ENCODE peak calls at places on chromosomes 12 and 14, in six cellular contexts. X, R, M, Q, J and O are unnamed samples.

GRCh38 chr14:28116716-28117115 is 649.9 kb upstream of the FOXG1 start:
- DNase-seq in X (no peak), R (no peak), M (no peak), Q (no peak), J (no peak), O (no peak)

GRCh38 chr12:65597527-65597926 is 226.8 kb upstream of the HMGA2 start:
- DNase-seq in X (no peak), R (no peak), M (no peak), Q (no peak), J (no peak), O (no peak)

GRCh38 chr14:88470542-88471440 is 84.0 kb downstream of the PTPN21 start:
- DNase-seq in X (no peak), R (no peak), M (no peak), Q (no peak), J (no peak), O (no peak)

GRCh38 chr12:31234955-31235867 is 90.7 kb downstream of the SINHCAF start:
- DNase-seq in X (no peak), R (no peak), M (peak; percentile 53), Q (no peak), J (no peak), O (no peak)

GRCh38 chr14:55355922-55356321 is 55.7 kb downstream of the ATG14 start:
- DNase-seq in X (no peak), R (no peak), M (no peak), Q (no peak), J (no peak), O (no peak)

GRCh38 chr14:50038398-50039119 is 77.8 kb downstream of the VCPKMT start:
- DNase-seq in X (no peak), R (no peak), M (peak; percentile 56), Q (no peak), J (no peak), O (no peak)

GRCh38 chr12:48388938-48389337 is 38.2 kb upstream of the ZNF641 start:
- DNase-seq in X (no peak), R (no peak), M (peak; percentile 10), Q (no peak), J (no peak), O (no peak)

GRCh38 chr12:120799417-120800045 is 73.9 kb downstream of the ACADS start:
- DNase-seq in X (no peak), R (no peak), M (no peak), Q (no peak), J (no peak), O (no peak)

GRCh38 chr14:76763362-76764041 is 2.2 kb downstream of the VASH1 start:
- DNase-seq in X (no peak), R (no peak), M (peak; percentile 62), Q (no peak), J (no peak), O (no peak)

GRCh38 chr14:102694530-102695171 is 82.6 kb upstream of the TRAF3 start:
- DNase-seq in X (no peak), R (peak; percentile 59), M (peak; percentile 79), Q (no peak), J (peak; percentile 93), O (peak; percentile 72)

GRCh38 chr12:116588390-116589028 is 29.3 kb downstream of the MAP1LC3B2 start:
- DNase-seq in X (no peak), R (no peak), M (no peak), Q (no peak), J (no peak), O (no peak)

GRCh38 chr12:55720071-55720564 is at the start of gene RDH5:
- DNase-seq in X (peak; percentile 88), R (no peak), M (no peak), Q (no peak), J (no peak), O (no peak)

GRCh38 chr12:116495260-116495659 is 63.9 kb upstream of the MAP1LC3B2 start:
- DNase-seq in X (no peak), R (no peak), M (no peak), Q (no peak), J (no peak), O (no peak)

GRCh38 chr14:69005432-69006148 is 26.5 kb upstream of the ACTN1 start:
- DNase-seq in X (peak; percentile 54), R (no peak), M (peak; percentile 87), Q (peak; percentile 85), J (peak; percentile 59), O (no peak)

GRCh38 chr14:36935976-36936678 is 236.3 kb downstream of the SLC25A21 start:
- DNase-seq in X (no peak), R (no peak), M (no peak), Q (no peak), J (no peak), O (no peak)

GRCh38 chr14:23694085-23694975 is 58.2 kb downstream of the DHRS2 start:
- DNase-seq in X (no peak), R (no peak), M (peak; percentile 15), Q (no peak), J (no peak), O (no peak)

GRCh38 chr12:52691076-52691764 is 11.0 kb upstream of the KRT1 start:
- DNase-seq in X (no peak), R (peak; percentile 72), M (no peak), Q (no peak), J (no peak), O (no peak)

GRCh38 chr14:51020024-51020710 is 74.7 kb downstream of the TRIM9 start:
- DNase-seq in X (no peak), R (no peak), M (no peak), Q (no peak), J (no peak), O (no peak)

GRCh38 chr12:5789469-5789968 is 155.5 kb downstream of the ANO2 start:
- DNase-seq in X (no peak), R (no peak), M (no peak), Q (no peak), J (no peak), O (no peak)

GRCh38 chr14:73802431-73803188 is 49.0 kb upstream of the PTGR2 start:
- DNase-seq in X (peak; percentile 76), R (no peak), M (no peak), Q (no peak), J (no peak), O (no peak)

GRCh38 chr14:36580856-36581831 is 1.3 kb downstream of the NKX2-8 start:
- DNase-seq in X (no peak), R (no peak), M (peak; percentile 4), Q (peak; percentile 78), J (no peak), O (no peak)

GRCh38 chr12:26239127-26239500 is 43.7 kb downstream of the SSPN start:
- DNase-seq in X (no peak), R (no peak), M (no peak), Q (no peak), J (no peak), O (no peak)

GRCh38 chr14:30227871-30228270 is 300.2 kb upstream of the PRKD1 start:
- DNase-seq in X (no peak), R (no peak), M (peak; percentile 66), Q (peak; percentile 57), J (peak; percentile 76), O (no peak)

GRCh38 chr12:50282581-50283229 is 615 bp downstream of the LIMA1 start:
- DNase-seq in X (no peak), R (no peak), M (peak; percentile 40), Q (no peak), J (peak; percentile 42), O (no peak)

GRCh38 chr12:14187966-14188365 is 177.5 kb upstream of the ATF7IP start:
- DNase-seq in X (no peak), R (no peak), M (no peak), Q (no peak), J (no peak), O (no peak)

GRCh38 chr12:15638231-15638630 is 151.0 kb downstream of the EPS8 start:
- DNase-seq in X (no peak), R (no peak), M (no peak), Q (no peak), J (no peak), O (no peak)

GRCh38 chr12:104534162-104534856 is 77.6 kb downstream of the CHST11 start:
- DNase-seq in X (no peak), R (no peak), M (peak; percentile 58), Q (no peak), J (no peak), O (no peak)
- H3K4me1 ChIP-seq in X (no peaks in the 10 kb centered on the region), R (peaks cover 8% of the 10 kb centered on the region), M (peaks cover 5% of the 10 kb centered on the region), Q (no peaks in the 10 kb centered on the region), J (no peaks in the 10 kb centered on the region), O (peaks cover 2% of the 10 kb centered on the region)

DNA sequence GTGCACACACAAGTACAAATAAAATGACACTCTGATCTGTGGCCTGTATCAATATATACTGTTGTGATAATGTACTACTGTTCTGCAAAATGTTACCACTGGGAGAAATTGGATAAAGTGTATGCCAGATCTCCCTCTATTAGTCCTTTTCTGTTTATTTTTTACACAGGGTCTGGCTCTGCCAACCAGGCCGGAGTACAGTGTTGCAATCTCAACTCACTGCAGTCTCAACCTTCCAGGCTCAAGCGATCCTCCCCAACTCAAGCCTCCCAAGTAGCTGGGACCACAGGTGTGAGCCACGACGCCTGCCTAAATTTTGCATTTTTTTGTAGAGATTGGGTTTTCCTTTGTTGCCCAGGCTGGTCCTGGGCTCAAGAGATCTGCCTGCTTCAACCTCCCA is 1.9 kb downstream of the NT5DC3 start:
- DNase-seq in X (no peak), R (no peak), M (peak; percentile 24), Q (no peak), J (no peak), O (no peak)
- H3K4me3 ChIP-seq in X (no peak overlapping the region), R (no peak overlapping the region), M (no peak overlapping the region), Q (no peak overlapping the region), J (no peak overlapping the region), O (no peak overlapping the region)

GRCh38 chr14:99192823-99193222 is 79.2 kb downstream of the BCL11B start:
- DNase-seq in X (no peak), R (no peak), M (no peak), Q (no peak), J (no peak), O (no peak)

GRCh38 chr14:99196310-99196650 is 75.7 kb downstream of the BCL11B start:
- DNase-seq in X (no peak), R (no peak), M (no peak), Q (no peak), J (no peak), O (no peak)

GRCh38 chr14:99195602-99196309 is 76.2 kb downstream of the BCL11B start:
- DNase-seq in X (no peak), R (no peak), M (peak; percentile 23), Q (no peak), J (no peak), O (no peak)

GRCh38 chr14:99194136-99194535 is 77.9 kb downstream of the BCL11B start:
- DNase-seq in X (no peak), R (no peak), M (no peak), Q (no peak), J (no peak), O (no peak)

GRCh38 chr14:99194736-99195135 is 77.3 kb downstream of the BCL11B start:
- DNase-seq in X (no peak), R (no peak), M (no peak), Q (no peak), J (no peak), O (no peak)
- H3K4me1 ChIP-seq in X (no peaks in the 10 kb centered on the region), R (peaks cover 99% of the 10 kb centered on the region), M (no peaks in the 10 kb centered on the region), Q (peaks cover 7% of the 10 kb centered on the region), J (peaks cover 6% of the 10 kb centered on the region), O (peaks cover 2% of the 10 kb centered on the region)

GRCh38 chr14:99118046-99118721 is 153.8 kb downstream of the BCL11B start:
- DNase-seq in X (no peak), R (peak; percentile 6), M (no peak), Q (no peak), J (no peak), O (no peak)
- H3K4me3 ChIP-seq in X (no peak overlapping the region), R (peak overlapping the region; percentile 26), M (no peak overlapping the region), Q (no peak overlapping the region), J (no peak overlapping the region), O (peak overlapping the region; percentile 28)

GRCh38 chr14:96212896-96213295 is 8.3 kb downstream of the BDKRB2 start:
- DNase-seq in X (no peak), R (no peak), M (no peak), Q (no peak), J (no peak), O (no peak)
- H3K4me1 ChIP-seq in X (no peaks in the 10 kb centered on the region), R (no peaks in the 10 kb centered on the region), M (no peaks in the 10 kb centered on the region), Q (peaks cover 10% of the 10 kb centered on the region), J (no peaks in the 10 kb centered on the region), O (no peaks in the 10 kb centered on the region)